ENCODE peak calls at places on chromosome 6, in six cellular contexts. E, W, N, G, F and H are unnamed samples.

GRCh38 chr6:113172531-113172966 is 684.6 kb upstream of the MARCKS start:
- DNase-seq in E (no peak), W (no peak), N (no peak), G (no peak), F (peak), H (no peak)

GRCh38 chr6:160279850-160280249 is 21.2 kb upstream of the SLC22A2 start:
- DNase-seq in E (no peak), W (no peak), N (no peak), G (no peak), F (no peak), H (peak)

GRCh38 chr6:33297406-33297955 is 1.3 kb downstream of the RGL2 start:
- DNase-seq in E (no peak), W (no peak), N (no peak), G (peak), F (no peak), H (peak)

GRCh38 chr6:133467982-133468380 is 226.8 kb downstream of the EYA4 start:
- DNase-seq in E (no peak), W (no peak), N (peak), G (no peak), F (no peak), H (peak)

GRCh38 chr6:106273087-106273486 is 52.5 kb downstream of the ATG5 start:
- DNase-seq in E (no peak), W (no peak), N (no peak), G (no peak), F (no peak), H (no peak)

GRCh38 chr6:90295854-90296345 is 743 bp downstream of the BACH2 start:
- DNase-seq in E (no peak), W (peak), N (peak), G (peak), F (peak), H (peak)

GRCh38 chr6:78829407-78829806 is 37.9 kb upstream of the IRAK1BP1 start:
- DNase-seq in E (no peak), W (no peak), N (no peak), G (no peak), F (no peak), H (no peak)

GRCh38 chr6:4459032-4459431 is 317.2 kb upstream of the CDYL start:
- DNase-seq in E (no peak), W (no peak), N (peak), G (no peak), F (peak), H (peak)

GRCh38 chr6:158087519-158087867 is 80.6 kb downstream of the SERAC1 start:
- DNase-seq in E (no peak), W (no peak), N (no peak), G (no peak), F (no peak), H (no peak)

GRCh38 chr6:72619883-72620696 is 1.8 kb upstream of the KCNQ5 start:
- DNase-seq in E (no peak), W (peak), N (peak), G (peak), F (peak), H (peak)

GRCh38 chr6:159094444-159095252 is 49.9 kb upstream of the TAGAP start:
- DNase-seq in E (no peak), W (no peak), N (no peak), G (no peak), F (no peak), H (no peak)
- H2AFZ ChIP-seq in E (peak), W (no peak), N (no peak), G (no peak), F (no peak), H (no peak)

DNA sequence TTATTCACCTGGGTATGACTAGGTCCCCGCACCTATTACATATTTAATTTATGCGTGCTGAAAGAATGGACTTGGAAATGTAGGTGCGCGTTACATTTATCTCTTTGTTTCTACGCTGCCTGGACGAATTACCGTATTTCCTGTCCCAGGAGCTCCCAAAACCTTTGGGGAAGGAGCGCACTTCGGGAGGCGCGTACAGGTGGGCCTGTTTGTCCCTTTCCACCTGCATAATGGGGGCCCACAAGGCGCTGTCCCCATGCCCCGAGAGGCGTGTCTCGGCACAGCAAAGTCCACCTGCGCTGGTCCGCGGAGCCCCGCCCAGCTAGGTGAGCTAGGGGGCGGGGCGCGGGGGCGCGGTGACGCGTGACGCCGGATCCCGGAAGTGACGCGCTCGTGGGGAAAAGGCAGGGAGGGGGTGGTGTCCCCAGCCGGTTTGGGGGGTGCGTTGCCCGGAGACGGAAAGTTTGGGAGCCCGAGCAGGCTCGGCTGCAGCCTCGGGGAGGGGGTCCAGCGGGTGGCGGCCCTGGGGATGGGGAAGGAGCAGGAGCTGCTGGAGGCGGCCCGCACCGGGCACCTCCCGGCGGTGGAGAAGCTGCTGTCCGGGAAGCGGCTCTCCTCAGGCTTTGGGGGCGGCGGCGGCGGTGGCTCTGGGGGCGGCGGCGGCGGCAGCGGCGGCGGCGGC is at the start of gene ANKS1A:
- DNase-seq in E (peak), W (peak), N (peak), G (peak), F (peak), H (peak)
- H4K8ac ChIP-seq in E (no peak), W (no peak), N (peak), G (no peak), F (peak), H (peak)

GRCh38 chr6:151804585-151805285 is 2.7 kb upstream of the ESR1 start:
- DNase-seq in E (no peak), W (no peak), N (no peak), G (no peak), F (no peak), H (no peak)
- H2AFZ ChIP-seq in E (no peak), W (no peak), N (no peak), G (no peak), F (no peak), H (no peak)

GRCh38 chr6:170038251-170038650 is 252.6 kb downstream of the DLL1 start:
- DNase-seq in E (no peak), W (no peak), N (no peak), G (peak), F (peak), H (no peak)
- H4K8ac ChIP-seq in E (no peak), W (no peak), N (no peak), G (no peak), F (no peak), H (no peak)